ENCODE peak calls at places on chromosomes 12 and 14, in five cellular contexts. O is cardiac fibroblast; P is LoVo; Q is stimulated activated CD4-positive, alpha-beta T cell treated with anti-CD3 and anti-CD28 coated beads, Interleukin-4, amount 100 ng/mL, for 48 hours; N is GOT3. R is an unnamed sample.

GRCh38 chr12:10241276-10241675 is 28.6 kb downstream of the GABARAPL1 start:
- DNase-seq in P (no peak), N (no peak), Q (no peak), O (no peak), R (no peak)

GRCh38 chr14:101593411-101594181 is 32.3 kb downstream of the DIO3 start:
- DNase-seq in Q (no peak), O (no peak), P (no peak), N (no peak), R (no peak)

GRCh38 chr12:85951823-85952222 is 77.7 kb downstream of the NTS start:
- DNase-seq in N (no peak), Q (no peak), P (peak), O (peak), R (peak)

GRCh38 chr14:60981626-60982455 is 796 bp downstream of the SLC38A6 start:
- DNase-seq in N (no peak), Q (no peak), P (peak), O (peak), R (peak)

GRCh38 chr14:24150993-24151392 is 3.7 kb downstream of the RNF31 start:
- DNase-seq in N (no peak), Q (no peak), O (no peak), P (no peak), R (no peak)

GRCh38 chr12:131583085-131583712 is 127.7 kb upstream of the SFSWAP start:
- DNase-seq in P (no peak), N (no peak), O (no peak), Q (no peak), R (no peak)

GRCh38 chr14:51653096-51653814 is 1.5 kb downstream of the FRMD6 start:
- DNase-seq in N (no peak), Q (no peak), O (peak), P (peak), R (peak)

GRCh38 chr14:61644834-61645233 is 50.5 kb upstream of the HIF1A start:
- DNase-seq in Q (no peak), O (no peak), P (no peak), N (no peak), R (peak)

GRCh38 chr14:104101086-104101621 is 15.7 kb downstream of the ASPG start:
- DNase-seq in O (no peak), P (no peak), N (no peak), Q (no peak), R (no peak)

GRCh38 chr14:100734031-100734990 is 7.6 kb downstream of the DLK1 start:
- DNase-seq in P (no peak), N (no peak), Q (no peak), O (no peak), R (no peak)

GRCh38 chr14:100522616-100523021 is 64.6 kb downstream of the BEGAIN start:
- DNase-seq in O (no peak), N (no peak), Q (no peak), P (no peak), R (no peak)

GRCh38 chr14:22471545-22472121 is 117.4 kb downstream of the DAD1 start:
- DNase-seq in P (no peak), O (peak), N (no peak), Q (no peak), R (peak)

GRCh38 chr12:131441638-131442336 is 269.1 kb upstream of the SFSWAP start:
- DNase-seq in O (no peak), N (no peak), P (no peak), Q (no peak), R (no peak)

GRCh38 chr12:88142610-88142991 is 494 bp downstream of the TMTC3 start:
- DNase-seq in O (no peak), Q (peak), P (peak), N (no peak), R (no peak)

GRCh38 chr14:102187044-102187443 is 47.3 kb downstream of the WDR20 start:
- DNase-seq in Q (no peak), N (no peak), P (no peak), O (peak), R (peak)

R was measured in choroid plexus epithelial cell.